ENCODE peak calls at places on chromosomes 7 and 10, in seven cellular contexts. J, H, L, U, G, F and O are unnamed samples. For H3K4me1, the result is how much of the 10 kb centered on the place peaks cover.

GRCh38 chr7:50303894-50304157 is 690 bp upstream of the IKZF1 start:
- DNase-seq in J (peak), H (peak), L (no peak), U (no peak), G (no peak), F (no peak), O (no peak)

GRCh38 chr7:123209786-123210185 is 10.0 kb upstream of the SLC13A1 start:
- DNase-seq in J (no peak), H (no peak), L (no peak), U (peak), G (no peak), F (no peak), O (no peak)

GRCh38 chr10:58807631-58808024 is 295.0 kb downstream of the BICC1 start:
- DNase-seq in J (no peak), H (no peak), L (no peak), U (peak), G (no peak), F (no peak), O (no peak)

GRCh38 chr7:101538596-101539459 is 90.3 kb downstream of the MYL10 start:
- DNase-seq in J (peak), H (peak), L (peak), U (peak), G (no peak), F (peak), O (no peak)

GRCh38 chr10:129531195-129531968 is 64.3 kb downstream of the MGMT start:
- DNase-seq in J (no peak), H (no peak), L (peak), U (peak), G (no peak), F (no peak), O (no peak)

GRCh38 chr10:89278034-89278535 is 23.8 kb upstream of the IFIT2 start:
- DNase-seq in J (peak), H (no peak), L (peak), U (peak), G (no peak), F (no peak), O (peak)

GRCh38 chr7:1927942-1928341 is 257.9 kb downstream of the ELFN1 start:
- DNase-seq in J (no peak), H (no peak), L (no peak), U (no peak), G (no peak), F (no peak), O (no peak)

GRCh38 chr10:73086816-73087215 is 9.8 kb downstream of the P4HA1 start:
- DNase-seq in J (no peak), H (no peak), L (no peak), U (no peak), G (no peak), F (no peak), O (no peak)

GRCh38 chr7:125061776-125062397 is 132.3 kb upstream of the POT1 start:
- DNase-seq in J (no peak), H (peak), L (peak), U (no peak), G (no peak), F (no peak), O (peak)

GRCh38 chr10:24344279-24344678 is 135.3 kb downstream of the KIAA1217 start:
- DNase-seq in J (peak), H (no peak), L (no peak), U (peak), G (no peak), F (no peak), O (no peak)

GRCh38 chr10:66378117-66378876 is 547.5 kb upstream of the LRRTM3 start:
- DNase-seq in J (no peak), H (no peak), L (no peak), U (no peak), G (no peak), F (no peak), O (no peak)

GRCh38 chr10:77422491-77423338 is 214.9 kb downstream of the KCNMA1 start:
- DNase-seq in J (peak), H (no peak), L (no peak), U (no peak), G (no peak), F (no peak), O (no peak)

GRCh38 chr10:46283945-46284285 is 2.9 kb upstream of the ANTXRL start:
- DNase-seq in J (no peak), H (no peak), L (no peak), U (no peak), G (no peak), F (no peak), O (no peak)

GRCh38 chr7:371119-371778 is 81.3 kb downstream of the FOXL3 start:
- DNase-seq in J (peak), H (peak), L (no peak), U (peak), G (no peak), F (no peak), O (no peak)

GRCh38 chr7:85600425-85600824 is 413.6 kb upstream of the SEMA3D start:
- DNase-seq in J (peak), H (no peak), L (no peak), U (no peak), G (no peak), F (no peak), O (no peak)

GRCh38 chr7:95493247-95493646 is 7.5 kb downstream of the ASB4 start:
- DNase-seq in J (no peak), H (no peak), L (no peak), U (no peak), G (no peak), F (no peak), O (no peak)

GRCh38 chr7:7176421-7177043 is 5.8 kb upstream of the C1GALT1 start:
- DNase-seq in J (no peak), H (peak), L (peak), U (peak), G (no peak), F (no peak), O (peak)

GRCh38 chr7:149381245-149381644 is 79.6 kb downstream of the ZNF777 start:
- DNase-seq in J (no peak), H (no peak), L (no peak), U (no peak), G (no peak), F (no peak), O (no peak)

GRCh38 chr10:90175161-90175681 is 473.8 kb downstream of the KIF20B start:
- DNase-seq in J (no peak), H (no peak), L (no peak), U (no peak), G (no peak), F (no peak), O (no peak)

GRCh38 chr7:148379693-148380092 is 210.9 kb upstream of the C7orf33 start:
- DNase-seq in J (no peak), H (no peak), L (no peak), U (no peak), G (no peak), F (no peak), O (no peak)

GRCh38 chr10:5413012-5413938 is 918 bp downstream of the NET1 start:
- DNase-seq in J (no peak), H (peak), L (no peak), U (peak), G (no peak), F (no peak), O (no peak)

GRCh38 chr7:158649279-158649678 is 55.3 kb downstream of the NCAPG2 start:
- DNase-seq in J (peak), H (peak), L (no peak), U (peak), G (no peak), F (no peak), O (peak)

GRCh38 chr10:43316988-43317387 is 50.1 kb upstream of the RASGEF1A start:
- DNase-seq in J (no peak), H (no peak), L (no peak), U (no peak), G (no peak), F (no peak), O (no peak)

GRCh38 chr7:43123457-43123856 is 11.0 kb downstream of the HECW1 start:
- DNase-seq in J (no peak), H (no peak), L (no peak), U (no peak), G (no peak), F (no peak), O (no peak)

GRCh38 chr10:58278274-58278961 is 9.5 kb downstream of the CISD1 start:
- DNase-seq in J (no peak), H (no peak), L (no peak), U (no peak), G (no peak), F (no peak), O (no peak)

GRCh38 chr10:102718220-102718619 is 3.8 kb downstream of the SFXN2 start:
- DNase-seq in J (no peak), H (peak), L (no peak), U (peak), G (no peak), F (no peak), O (no peak)

GRCh38 chr10:99785646-99786045 is 3.2 kb downstream of the ABCC2 start:
- DNase-seq in J (no peak), H (no peak), L (no peak), U (no peak), G (no peak), F (peak), O (no peak)

GRCh38 chr10:71598673-71599072 is 120.9 kb downstream of the C10orf105 start:
- DNase-seq in J (no peak), H (no peak), L (no peak), U (no peak), G (no peak), F (no peak), O (no peak)

GRCh38 chr7:141785711-141786552 is 4.1 kb upstream of the TAS2R5 start:
- DNase-seq in J (peak), H (peak), L (peak), U (peak), G (peak), F (no peak), O (peak)

GRCh38 chr10:75884808-75885207 is 453.4 kb downstream of the LRMDA start:
- DNase-seq in J (no peak), H (no peak), L (no peak), U (no peak), G (no peak), F (no peak), O (no peak)

GRCh38 chr7:151168022-151168786 is 710 bp upstream of the GBX1 start:
- DNase-seq in J (peak), H (peak), L (no peak), U (no peak), G (no peak), F (no peak), O (no peak)

GRCh38 chr10:127320176-127320575 is 123.8 kb upstream of the INSYN2A start:
- DNase-seq in J (no peak), H (no peak), L (no peak), U (no peak), G (no peak), F (no peak), O (no peak)

GRCh38 chr7:5671053-5671452 is 110.4 kb downstream of the RNF216 start:
- DNase-seq in J (no peak), H (no peak), L (no peak), U (no peak), G (no peak), F (no peak), O (no peak)

GRCh38 chr10:62005281-62005680 is 103.8 kb downstream of the ARID5B start:
- DNase-seq in J (no peak), H (no peak), L (no peak), U (no peak), G (no peak), F (no peak), O (no peak)

GRCh38 chr10:61998937-61999336 is 97.4 kb downstream of the ARID5B start:
- DNase-seq in J (no peak), H (no peak), L (no peak), U (no peak), G (no peak), F (no peak), O (no peak)

GRCh38 chr10:62000037-62000603 is 98.6 kb downstream of the ARID5B start:
- DNase-seq in J (no peak), H (no peak), L (no peak), U (no peak), G (peak), F (no peak), O (no peak)

GRCh38 chr10:62002753-62003152 is 101.3 kb downstream of the ARID5B start:
- DNase-seq in J (no peak), H (no peak), L (no peak), U (no peak), G (no peak), F (no peak), O (no peak)

DNA sequence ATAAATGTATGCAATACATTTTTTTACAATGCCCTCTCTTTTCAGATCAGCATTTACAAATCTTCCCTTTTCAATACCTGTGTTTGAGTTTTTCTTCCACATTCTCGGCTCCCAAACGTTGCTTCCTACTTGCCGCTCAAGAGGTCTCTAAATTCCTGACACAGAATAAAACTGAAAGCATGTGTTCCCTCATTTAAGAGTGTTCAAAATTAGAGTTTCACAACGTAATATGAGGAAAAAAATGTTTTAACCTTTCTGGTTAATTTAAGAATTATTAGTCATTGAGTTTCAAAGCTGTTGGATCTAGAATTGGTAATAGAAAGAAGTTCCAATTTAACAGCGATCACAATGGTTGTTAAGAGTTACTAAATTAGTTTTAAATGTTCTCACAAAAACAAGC is 100.4 kb downstream of the ARID5B start:
- DNase-seq in J (no peak), H (no peak), L (no peak), U (no peak), G (no peak), F (no peak), O (no peak)
- TF ChIP-seq SIN3A in J (no peak), H (no peak), L (no peak), U (no peak), G (no peak), F (no peak), O (no peak)

GRCh38 chr10:32327364-32327691 is 19.6 kb downstream of the EPC1 start:
- DNase-seq in J (no peak), H (no peak), L (no peak), U (no peak), G (no peak), F (no peak), O (no peak)
- H3K4me1 ChIP-seq in J (under half), H (under half), L (under half), U (under half), G (under half), F (under half), O (under half)

GRCh38 chr7:78970440-78970916 is 483.0 kb downstream of the MAGI2 start:
- DNase-seq in J (no peak), H (no peak), L (no peak), U (no peak), G (no peak), F (no peak), O (peak)

GRCh38 chr7:78968951-78969350 is 484.5 kb downstream of the MAGI2 start:
- DNase-seq in J (no peak), H (no peak), L (no peak), U (no peak), G (no peak), F (no peak), O (no peak)

DNA sequence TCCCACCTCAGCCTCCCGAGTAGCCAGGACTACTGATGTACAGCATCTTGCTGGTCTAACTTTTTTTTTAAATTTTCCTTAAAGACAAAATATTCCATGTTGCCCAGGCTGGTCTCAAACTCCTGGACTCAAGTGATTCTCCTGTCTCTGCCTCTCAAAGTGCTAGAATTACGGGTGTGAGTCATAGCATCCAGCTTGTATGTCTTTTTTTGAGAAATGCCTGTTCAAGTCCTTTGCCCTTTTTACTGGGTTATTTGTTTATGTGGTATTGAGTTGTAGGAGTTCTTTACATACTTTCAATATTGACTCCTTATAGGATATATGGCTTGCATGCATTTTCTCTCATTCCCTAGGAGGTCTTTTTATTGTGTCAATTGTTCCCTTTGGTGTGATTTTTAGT is 486.4 kb downstream of the MAGI2 start:
- DNase-seq in J (no peak), H (no peak), L (no peak), U (no peak), G (no peak), F (no peak), O (no peak)
- TF ChIP-seq SIN3A in J (no peak), H (no peak), L (no peak), U (no peak), G (no peak), F (no peak), O (no peak)

DNA sequence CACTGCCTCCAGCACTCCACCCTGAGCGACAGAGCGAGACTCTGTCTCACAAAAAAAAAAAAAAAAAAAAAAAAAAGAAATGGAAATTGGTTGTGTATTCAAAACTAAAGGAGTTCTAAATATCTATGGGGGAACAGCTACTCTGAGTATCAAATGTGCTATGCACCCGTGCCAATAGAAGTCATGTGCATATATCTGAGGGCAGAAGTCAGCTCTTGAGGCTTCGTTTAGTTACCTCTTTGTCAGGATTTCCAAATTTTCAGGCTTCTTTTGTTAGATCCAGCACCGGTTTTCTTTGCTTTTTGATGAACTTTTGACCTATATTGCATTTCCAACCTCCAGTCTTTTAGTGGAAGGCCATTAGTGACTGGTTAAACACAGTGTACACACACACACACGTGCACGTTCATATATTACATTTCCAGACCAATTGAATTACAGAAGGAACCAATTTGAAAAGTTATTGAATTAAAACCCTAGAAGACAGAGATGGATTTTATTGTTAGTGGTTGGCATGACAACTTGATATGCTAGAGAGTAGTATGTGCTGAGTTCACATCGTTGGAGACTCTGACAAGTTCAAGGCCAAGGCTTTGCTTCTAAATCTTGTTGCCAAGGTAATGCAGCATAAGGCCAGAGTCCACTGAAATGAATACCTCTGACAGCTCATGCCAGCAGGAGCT is 33.1 kb upstream of the ADD3 start:
- DNase-seq in J (peak), H (no peak), L (no peak), U (peak), G (no peak), F (no peak), O (no peak)
- H3K4me1 ChIP-seq in J (under half), H (under half), L (under half), U (half or more), G (under half), F (under half), O (under half)

GRCh38 chr10:116699049-116699782 is 43.1 kb downstream of the HSPA12A start:
- DNase-seq in J (peak), H (no peak), L (no peak), U (no peak), G (no peak), F (no peak), O (no peak)
- TF ChIP-seq SIN3A in J (no peak), H (no peak), L (no peak), U (no peak), G (no peak), F (no peak), O (no peak)